ENCODE peak calls at places on chromosomes 16 and 17, in four cellular contexts. One of them, this sample, is unnamed.

GRCh38 chr17:66661857-66662256 is 173.1 kb upstream of the CACNG5 start:
- DNase-seq in HepG2: no peak
- DNase-seq in GM12878: no peak
- DNase-seq in K562: no peak
- DNase-seq in this sample: no peak

GRCh38 chr17:56679148-56679766 is 85.8 kb downstream of the NOG start:
- DNase-seq in HepG2: peak; percentile 15
- DNase-seq in GM12878: no peak
- DNase-seq in K562: peak; percentile 20
- DNase-seq in this sample: no peak

GRCh38 chr17:45046536-45047125 is 4.8 kb downstream of the DCAKD start:
- DNase-seq in HepG2: no peak
- DNase-seq in GM12878: peak; percentile 68
- DNase-seq in K562: no peak
- DNase-seq in this sample: no peak

GRCh38 chr16:74455213-74455612 is 33.9 kb upstream of the CLEC18B start:
- DNase-seq in HepG2: peak; percentile 27
- DNase-seq in GM12878: no peak
- DNase-seq in K562: no peak
- DNase-seq in this sample: no peak

GRCh38 chr17:9615486-9615885 is 29.8 kb upstream of the USP43 start:
- DNase-seq in HepG2: peak; percentile 24
- DNase-seq in GM12878: no peak
- DNase-seq in K562: no peak
- DNase-seq in this sample: no peak

GRCh38 chr17:69320908-69321238 is 6.1 kb downstream of the ABCA5 start:
- DNase-seq in HepG2: no peak
- DNase-seq in GM12878: no peak
- DNase-seq in K562: no peak
- DNase-seq in this sample: no peak

GRCh38 chr17:60077672-60078519 is 825 bp downstream of the HEATR6 start:
- DNase-seq in HepG2: no peak
- DNase-seq in GM12878: no peak
- DNase-seq in K562: peak; percentile 44
- DNase-seq in this sample: no peak

GRCh38 chr16:89120281-89120680 is 26.6 kb downstream of the ACSF3 start:
- DNase-seq in HepG2: no peak
- DNase-seq in GM12878: no peak
- DNase-seq in K562: no peak
- DNase-seq in this sample: no peak

GRCh38 chr17:17883801-17884200 is 47.0 kb upstream of the SREBF1 start:
- DNase-seq in HepG2: no peak
- DNase-seq in GM12878: no peak
- DNase-seq in K562: no peak
- DNase-seq in this sample: no peak

GRCh38 chr16:5073279-5073629 is 1.6 kb downstream of the ALG1 start:
- DNase-seq in HepG2: no peak
- DNase-seq in GM12878: no peak
- DNase-seq in K562: no peak
- DNase-seq in this sample: no peak

GRCh38 chr16:89094252-89094901 is 725 bp downstream of the ACSF3 start:
- DNase-seq in HepG2: peak; percentile 35
- DNase-seq in GM12878: no peak
- DNase-seq in K562: no peak
- DNase-seq in this sample: no peak

GRCh38 chr17:65254166-65254565 is 117.0 kb downstream of the RGS9 start:
- DNase-seq in HepG2: peak; percentile 32
- DNase-seq in GM12878: no peak
- DNase-seq in K562: no peak
- DNase-seq in this sample: no peak

GRCh38 chr16:31696968-31697743 is 169.5 kb downstream of the AHSP start:
- DNase-seq in HepG2: peak; percentile 64
- DNase-seq in GM12878: no peak
- DNase-seq in K562: peak; percentile 65
- DNase-seq in this sample: no peak

GRCh38 chr16:84284168-84284722 is 10.4 kb upstream of the WFDC1 start:
- DNase-seq in HepG2: peak; percentile 48
- DNase-seq in GM12878: no peak
- DNase-seq in K562: peak; percentile 22
- DNase-seq in this sample: peak; percentile 55

GRCh38 chr17:62111562-62112180 is 46.6 kb upstream of the MED13 start:
- DNase-seq in HepG2: no peak
- DNase-seq in GM12878: no peak
- DNase-seq in K562: no peak
- DNase-seq in this sample: no peak

GRCh38 chr16:50102046-50102756 is 36.4 kb downstream of the HEATR3 start:
- DNase-seq in HepG2: no peak
- DNase-seq in GM12878: no peak
- DNase-seq in K562: no peak
- DNase-seq in this sample: no peak

GRCh38 chr16:68227183-68227793 is 8.6 kb downstream of the ESRP2 start:
- DNase-seq in HepG2: no peak
- DNase-seq in GM12878: peak; percentile 25
- DNase-seq in K562: peak; percentile 9
- DNase-seq in this sample: no peak

GRCh38 chr17:72351884-72352346 is 231.1 kb downstream of the SOX9 start:
- DNase-seq in HepG2: no peak
- DNase-seq in GM12878: no peak
- DNase-seq in K562: no peak
- DNase-seq in this sample: peak; percentile 30

GRCh38 chr17:6187836-6188235 is 117.7 kb downstream of the WSCD1 start:
- DNase-seq in HepG2: no peak
- DNase-seq in GM12878: no peak
- DNase-seq in K562: no peak
- DNase-seq in this sample: no peak

GRCh38 chr16:66728117-66728787 is 23.2 kb downstream of the DYNC1LI2 start:
- DNase-seq in HepG2: peak; percentile 60
- DNase-seq in GM12878: no peak
- DNase-seq in K562: peak; percentile 47
- DNase-seq in this sample: no peak

GRCh38 chr17:60145006-60145935 is 4.5 kb upstream of the CA4 start:
- DNase-seq in HepG2: no peak
- DNase-seq in GM12878: no peak
- DNase-seq in K562: no peak
- DNase-seq in this sample: no peak

GRCh38 chr16:268141-269053 is 7.3 kb downstream of the RGS11 start:
- DNase-seq in HepG2: no peak
- DNase-seq in GM12878: no peak
- DNase-seq in K562: no peak
- DNase-seq in this sample: no peak

GRCh38 chr17:73722163-73722562 is 77.9 kb upstream of the SDK2 start:
- DNase-seq in HepG2: no peak
- DNase-seq in GM12878: no peak
- DNase-seq in K562: no peak
- DNase-seq in this sample: no peak

GRCh38 chr17:82458130-82458884 is at the start of gene NARF:
- DNase-seq in HepG2: peak; percentile 99
- DNase-seq in GM12878: peak; percentile 87
- DNase-seq in K562: peak; percentile 98
- DNase-seq in this sample: peak; percentile 96

GRCh38 chr17:82457071-82457789 is 1.3 kb upstream of the NARF start:
- DNase-seq in HepG2: peak; percentile 69
- DNase-seq in GM12878: no peak
- DNase-seq in K562: peak; percentile 30
- DNase-seq in this sample: no peak

GRCh38 chr17:82461827-82462524 is 3.4 kb downstream of the NARF start:
- DNase-seq in HepG2: peak; percentile 90
- DNase-seq in GM12878: no peak
- DNase-seq in K562: peak; percentile 94
- DNase-seq in this sample: no peak

GRCh38 chr17:82457790-82458129 is 781 bp upstream of the NARF start:
- DNase-seq in HepG2: no peak
- DNase-seq in GM12878: peak; percentile 78
- DNase-seq in K562: no peak
- DNase-seq in this sample: no peak

DNA sequence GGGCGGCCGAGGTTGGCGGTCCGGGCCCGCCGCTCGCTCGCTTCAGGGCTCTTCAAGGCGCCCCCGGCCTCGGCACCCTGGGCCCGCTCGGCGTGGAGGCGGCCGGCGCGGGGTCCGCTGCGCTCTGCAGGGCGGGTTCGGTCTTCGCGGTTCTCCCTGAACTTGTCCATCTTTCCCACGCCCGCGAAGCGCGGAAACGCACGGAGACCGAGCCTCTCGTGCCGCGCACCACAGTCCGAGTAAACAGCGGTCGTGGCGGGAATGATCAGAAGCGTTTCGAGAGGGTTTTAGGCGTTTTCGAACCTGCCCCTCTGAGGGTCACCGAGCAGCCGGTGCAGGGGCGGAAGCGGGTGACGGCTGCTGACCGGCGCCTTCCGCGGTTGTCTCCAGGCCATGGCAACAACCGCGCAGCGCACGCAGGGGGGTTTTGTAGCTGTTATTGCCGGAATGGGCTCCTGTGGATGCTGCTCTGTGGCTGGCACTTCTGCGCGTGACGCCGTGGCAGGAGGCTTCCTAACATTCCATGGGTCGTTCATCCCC is 414 bp downstream of the NARF start:
- DNase-seq in HepG2: no peak
- DNase-seq in GM12878: no peak
- DNase-seq in K562: no peak
- DNase-seq in this sample: peak; percentile 38
- TF ChIP-seq ETV6 in HepG2: no peak
- TF ChIP-seq ETV6 in GM12878: no peak
- TF ChIP-seq ETV6 in K562: no peak
- TF ChIP-seq ETV6 in this sample: no peak

DNA sequence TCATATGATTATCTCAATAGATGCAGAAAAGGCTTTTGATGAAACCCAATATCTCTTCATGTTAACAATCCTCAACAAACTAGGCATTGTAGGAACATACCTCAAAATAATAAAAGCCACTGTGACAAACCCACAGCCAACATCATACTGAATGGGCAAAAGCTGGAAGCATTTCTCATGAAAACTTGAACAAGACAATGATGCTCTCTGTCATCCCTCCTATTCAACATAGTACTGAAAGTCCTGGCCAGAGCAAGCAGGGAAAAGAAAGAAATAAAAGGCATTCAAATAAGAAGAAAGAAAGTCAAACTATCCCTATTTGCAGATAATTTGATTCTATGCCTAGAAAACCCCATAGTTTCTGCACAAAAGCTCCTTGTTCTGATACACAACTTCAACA is 999.2 kb upstream of the GOT2 start:
- DNase-seq in HepG2: no peak
- DNase-seq in GM12878: no peak
- DNase-seq in K562: no peak
- DNase-seq in this sample: no peak
- TF ChIP-seq ETV6 in HepG2: no peak
- TF ChIP-seq ETV6 in GM12878: no peak
- TF ChIP-seq ETV6 in K562: no peak
- TF ChIP-seq ETV6 in this sample: no peak

DNA sequence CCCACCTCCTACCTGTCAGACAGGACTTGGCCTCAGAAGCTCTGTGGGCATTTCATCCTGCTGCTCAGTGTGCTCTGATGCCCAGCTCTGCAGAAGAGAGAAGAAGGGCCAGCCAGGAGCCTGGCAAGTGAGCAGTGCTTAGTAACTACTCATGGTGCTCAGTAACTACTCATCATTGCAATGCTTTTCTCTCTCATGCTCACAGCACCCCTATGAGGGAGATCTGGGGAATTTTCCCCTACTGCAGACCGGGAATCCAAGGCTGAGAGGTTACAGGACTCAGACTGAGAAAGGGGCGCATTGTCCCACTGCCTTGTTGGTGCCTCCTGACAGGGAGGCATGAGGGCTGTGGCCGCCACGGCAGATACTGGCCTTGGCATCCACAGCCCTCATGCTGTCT is 261.1 kb downstream of the C16orf95 start:
- DNase-seq in HepG2: no peak
- DNase-seq in GM12878: no peak
- DNase-seq in K562: no peak
- DNase-seq in this sample: no peak
- TF ChIP-seq ETV6 in HepG2: no peak
- TF ChIP-seq ETV6 in GM12878: no peak
- TF ChIP-seq ETV6 in K562: no peak
- TF ChIP-seq ETV6 in this sample: no peak

GRCh38 chr16:70778901-70779309 is 22.1 kb downstream of the VAC14 start:
- DNase-seq in HepG2: peak; percentile 82
- DNase-seq in GM12878: no peak
- DNase-seq in K562: peak; percentile 29
- DNase-seq in this sample: peak; percentile 90
- TF ChIP-seq ETV6 in HepG2: no peak
- TF ChIP-seq ETV6 in GM12878: no peak
- TF ChIP-seq ETV6 in K562: no peak
- TF ChIP-seq ETV6 in this sample: no peak

DNA sequence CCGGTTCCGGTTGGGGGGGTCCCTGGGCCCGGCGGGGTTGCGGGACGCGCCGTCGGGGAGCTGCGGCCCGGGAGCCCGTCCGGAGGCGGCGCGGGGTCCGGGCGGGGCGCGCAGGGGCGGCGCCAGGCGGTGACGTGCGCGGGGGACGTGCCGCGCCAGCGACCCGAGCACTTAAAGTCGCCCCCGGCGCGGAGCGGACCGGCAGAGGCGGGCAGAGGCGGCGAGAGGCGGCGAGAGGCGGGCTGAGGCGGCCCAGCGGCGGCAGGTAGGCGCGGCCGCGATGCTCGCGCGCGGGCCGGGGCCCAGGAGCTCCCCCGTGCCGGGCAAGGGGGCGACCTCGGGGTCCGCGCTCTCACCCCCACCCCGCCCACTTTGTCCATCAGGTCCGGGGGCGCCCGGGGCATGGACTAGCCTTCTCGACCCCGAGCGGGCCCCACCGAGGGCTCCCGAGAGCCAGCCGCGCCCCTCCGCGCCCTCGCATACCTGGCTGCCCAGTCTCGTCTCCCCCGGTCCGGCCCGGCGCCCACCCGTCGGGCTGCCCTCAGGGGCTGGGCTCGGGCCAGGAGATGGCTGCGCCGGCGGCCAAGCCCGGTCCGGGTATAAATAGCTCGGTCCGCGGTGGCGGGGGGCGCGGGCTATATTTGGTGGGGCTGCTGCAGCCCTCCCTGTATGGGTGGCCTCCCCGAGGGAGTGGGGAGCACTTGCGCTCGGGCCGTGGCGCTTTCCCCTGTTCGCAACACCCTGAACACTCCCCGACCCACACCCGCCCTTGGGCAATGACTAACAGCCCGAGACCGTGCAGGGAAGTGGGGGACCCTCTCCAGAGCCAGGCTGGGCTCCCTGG is at the start of gene SLC16A3:
- DNase-seq in HepG2: no peak
- DNase-seq in GM12878: no peak
- DNase-seq in K562: no peak
- DNase-seq in this sample: peak; percentile 49
- TF ChIP-seq ETV6 in HepG2: no peak
- TF ChIP-seq ETV6 in GM12878: no peak
- TF ChIP-seq ETV6 in K562: no peak
- TF ChIP-seq ETV6 in this sample: no peak